ENCODE peak calls at places on chromosomes 4 and X, in seven cellular contexts. B is cardiac fibroblast, C is HCT116, F is colonic mucosa, D is adrenal gland, S is astrocyte of the spinal cord, T is brain microvascular endothelial cell. A is an unnamed sample.

GRCh38 chrX:13419276-13419675 is 99.4 kb upstream of the ATXN3L start:
- DNase-seq in B (no peak), C (no peak), F (no peak), D (no peak), S (no peak), T (no peak), A (no peak)

GRCh38 chr4:101762025-101762424 is 28.5 kb upstream of the BANK1 start:
- DNase-seq in B (peak), C (no peak), F (no peak), D (no peak), S (no peak), T (no peak), A (no peak)

GRCh38 chr4:54914781-54915180 is 210.6 kb downstream of the KDR start:
- DNase-seq in B (no peak), C (no peak), F (no peak), D (no peak), S (no peak), T (no peak), A (no peak)

GRCh38 chr4:53558061-53558801 is 33.1 kb downstream of the LNX1 start:
- DNase-seq in B (peak), C (no peak), F (no peak), D (no peak), S (peak), T (peak), A (no peak)

GRCh38 chr4:99966692-99967091 is 16.6 kb upstream of the H2AZ1 start:
- DNase-seq in B (no peak), C (no peak), F (no peak), D (no peak), S (no peak), T (no peak), A (no peak)

GRCh38 chrX:148371251-148371650 is 129.2 kb upstream of the AFF2 start:
- DNase-seq in B (no peak), C (no peak), F (no peak), D (no peak), S (no peak), T (no peak), A (no peak)

GRCh38 chr4:94463771-94464170 is 12.0 kb downstream of the PDLIM5 start:
- DNase-seq in B (peak), C (no peak), F (no peak), D (no peak), S (peak), T (no peak), A (no peak)

GRCh38 chrX:88135735-88136134 is 611.3 kb upstream of the CPXCR1 start:
- DNase-seq in B (no peak), C (no peak), F (no peak), D (no peak), S (no peak), T (no peak), A (no peak)

GRCh38 chr4:132227349-132228165 is 921.5 kb upstream of the PCDH10 start:
- DNase-seq in B (peak), C (peak), F (peak), D (peak), S (peak), T (peak), A (peak)

GRCh38 chr4:112060212-112060611 is 85.0 kb upstream of the FAM241A start:
- DNase-seq in B (peak), C (peak), F (no peak), D (no peak), S (peak), T (peak), A (peak)

GRCh38 chrX:65644621-65645287 is 22.7 kb upstream of the MSN start:
- DNase-seq in B (peak), C (peak), F (peak), D (peak), S (peak), T (peak), A (no peak)

GRCh38 chr4:125323547-125324100 is 8.9 kb downstream of the FAT4 start:
- DNase-seq in B (peak), C (no peak), F (no peak), D (peak), S (peak), T (peak), A (no peak)

GRCh38 chr4:80989921-80990544 is 40.5 kb upstream of the BMP3 start:
- DNase-seq in B (peak), C (peak), F (peak), D (peak), S (peak), T (peak), A (peak)

GRCh38 chrX:9874483-9874882 is 88.3 kb downstream of the SHROOM2 start:
- DNase-seq in B (no peak), C (no peak), F (no peak), D (no peak), S (no peak), T (no peak), A (no peak)

GRCh38 chr4:19583827-19584569 is 667.7 kb upstream of the SLIT2 start:
- DNase-seq in B (peak), C (no peak), F (no peak), D (no peak), S (peak), T (no peak), A (no peak)

GRCh38 chrX:12378263-12378662 is 240.0 kb downstream of the FRMPD4 start:
- DNase-seq in B (no peak), C (no peak), F (no peak), D (no peak), S (no peak), T (no peak), A (no peak)

GRCh38 chrX:28582494-28582893 is 4.8 kb upstream of the IL1RAPL1 start:
- DNase-seq in B (no peak), C (no peak), F (no peak), D (no peak), S (no peak), T (no peak), A (no peak)

GRCh38 chrX:103310592-103311400 is at the start of gene BEX2:
- DNase-seq in B (peak), C (peak), F (peak), D (peak), S (peak), T (peak), A (peak)

DNA sequence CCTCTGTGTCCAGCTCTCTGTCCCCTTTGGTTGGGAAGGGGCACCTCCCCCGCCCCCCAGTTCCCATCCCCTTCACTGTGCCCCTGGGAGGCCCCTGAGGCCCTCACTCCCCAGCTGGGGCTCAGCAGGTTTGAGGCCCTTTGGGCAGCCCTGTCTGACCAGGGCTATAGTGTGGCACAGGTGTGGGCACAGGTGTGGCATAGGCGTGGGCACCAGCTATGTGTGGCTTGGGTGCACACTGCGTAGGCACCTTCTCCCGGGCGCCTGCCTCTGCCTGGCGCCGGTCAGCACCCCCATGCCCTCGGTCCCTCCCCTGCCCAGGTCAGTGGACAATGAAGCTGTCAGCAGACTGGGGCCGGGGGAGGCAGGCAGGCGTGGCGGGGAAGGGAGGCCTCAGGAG is 7.5 kb upstream of the FGFR3 start:
- DNase-seq in B (no peak), C (no peak), F (no peak), D (no peak), S (no peak), T (no peak), A (no peak)
- TF ChIP-seq CTCF in B (no peak), C (no peak), F (no peak), D (no peak), S (no peak), T (no peak), A (no peak)

DNA sequence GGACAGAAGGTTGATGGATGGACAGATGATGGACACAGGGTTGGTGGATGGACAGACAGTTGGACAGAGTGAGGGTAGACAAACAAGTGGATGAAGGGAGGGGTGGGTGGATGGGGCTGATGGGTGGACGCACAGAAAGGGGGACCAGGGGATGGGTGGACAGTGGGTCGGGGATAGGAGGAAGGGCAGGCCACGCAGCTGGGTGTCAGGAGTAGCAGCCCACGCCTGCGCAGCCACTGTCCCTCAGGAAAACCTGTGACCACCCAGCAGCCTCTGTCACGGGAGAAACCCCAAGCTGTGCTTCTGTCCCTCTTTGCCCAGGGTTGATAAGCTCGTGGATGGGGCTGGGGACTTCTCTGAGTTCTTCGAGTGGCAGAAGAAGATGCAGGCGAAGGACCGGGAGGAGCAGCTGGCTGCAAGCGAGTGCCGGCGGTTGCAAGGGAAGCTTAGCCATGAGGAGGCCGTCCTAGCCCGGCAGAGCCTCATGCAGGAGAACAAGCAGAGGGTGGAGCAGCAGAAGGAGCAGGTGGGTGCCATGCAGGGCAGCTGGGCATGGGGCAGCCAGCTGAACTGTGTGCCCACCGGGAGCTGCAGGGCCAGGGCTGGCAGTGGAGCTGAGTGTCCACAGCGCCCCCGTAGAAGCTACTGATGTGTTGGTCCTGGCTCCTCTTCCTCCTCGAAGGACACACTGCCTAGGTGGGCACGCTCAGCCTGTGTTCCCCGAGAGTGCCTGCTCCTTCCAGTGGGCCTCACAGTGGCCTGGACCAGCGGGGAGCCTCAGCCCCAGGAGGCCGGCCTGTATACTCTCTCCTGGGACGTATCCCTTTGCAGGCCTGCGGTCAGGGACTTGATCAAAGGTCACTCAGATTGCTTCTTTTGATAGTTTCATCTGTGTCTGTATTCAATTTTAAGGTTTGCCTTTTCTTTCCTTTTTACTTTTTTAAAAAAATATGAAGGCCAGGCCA is 16.8 kb upstream of the RNF4 start:
- DNase-seq in B (no peak), C (no peak), F (no peak), D (no peak), S (no peak), T (no peak), A (no peak)
- H3K4me3 ChIP-seq in B (no peak), C (no peak), F (no peak), D (no peak), S (no peak), T (no peak), A (no peak)

DNA sequence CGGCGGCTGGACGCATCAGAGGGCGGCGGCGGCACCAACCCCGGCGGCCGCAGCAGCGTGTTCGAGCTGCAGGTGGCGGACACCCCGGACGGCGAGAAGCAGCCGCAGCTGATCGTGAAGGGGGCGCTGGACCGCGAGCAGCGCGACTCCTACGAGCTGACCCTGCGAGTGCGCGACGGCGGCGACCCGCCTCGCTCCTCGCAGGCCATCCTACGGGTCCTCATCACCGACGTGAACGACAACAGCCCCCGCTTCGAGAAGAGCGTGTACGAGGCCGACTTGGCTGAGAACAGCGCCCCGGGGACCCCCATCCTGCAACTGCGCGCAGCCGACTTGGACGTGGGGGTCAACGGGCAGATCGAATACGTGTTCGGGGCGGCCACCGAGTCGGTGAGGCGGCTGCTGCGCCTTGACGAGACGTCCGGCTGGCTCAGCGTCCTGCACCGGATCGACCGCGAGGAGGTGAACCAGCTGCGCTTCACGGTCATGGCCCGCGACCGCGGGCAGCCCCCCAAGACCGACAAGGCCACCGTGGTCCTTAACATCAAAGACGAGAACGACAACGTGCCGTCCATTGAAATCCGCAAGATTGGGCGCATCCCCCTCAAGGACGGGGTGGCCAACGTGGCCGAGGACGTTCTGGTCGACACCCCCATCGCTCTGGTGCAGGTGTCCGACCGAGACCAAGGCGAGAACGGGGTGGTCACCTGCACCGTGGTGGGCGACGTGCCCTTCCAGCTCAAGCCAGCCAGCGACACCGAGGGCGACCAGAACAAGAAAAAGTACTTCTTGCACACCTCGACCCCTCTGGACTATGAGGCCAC is 2.1 kb downstream of the PCDH7 start:
- DNase-seq in B (no peak), C (no peak), F (no peak), D (no peak), S (no peak), T (no peak), A (no peak)
- TF ChIP-seq CTCF in B (peak), C (no peak), F (no peak), D (no peak), S (no peak), T (no peak), A (no peak)

GRCh38 chrX:641671-642435 is 11.3 kb downstream of the SHOX start:
- DNase-seq in B (no peak), C (no peak), F (no peak), D (no peak), S (no peak), T (no peak), A (no peak)

GRCh38 chrX:642436-643210 is 12.0 kb downstream of the SHOX start:
- DNase-seq in B (no peak), C (no peak), F (no peak), D (no peak), S (no peak), T (no peak), A (no peak)

GRCh38 chrX:638482-639131 is 8.0 kb downstream of the SHOX start:
- DNase-seq in B (no peak), C (no peak), F (no peak), D (no peak), S (no peak), T (no peak), A (no peak)

GRCh38 chrX:639151-639550 is 8.6 kb downstream of the SHOX start:
- DNase-seq in B (no peak), C (no peak), F (no peak), D (no peak), S (no peak), T (no peak), A (no peak)

DNA sequence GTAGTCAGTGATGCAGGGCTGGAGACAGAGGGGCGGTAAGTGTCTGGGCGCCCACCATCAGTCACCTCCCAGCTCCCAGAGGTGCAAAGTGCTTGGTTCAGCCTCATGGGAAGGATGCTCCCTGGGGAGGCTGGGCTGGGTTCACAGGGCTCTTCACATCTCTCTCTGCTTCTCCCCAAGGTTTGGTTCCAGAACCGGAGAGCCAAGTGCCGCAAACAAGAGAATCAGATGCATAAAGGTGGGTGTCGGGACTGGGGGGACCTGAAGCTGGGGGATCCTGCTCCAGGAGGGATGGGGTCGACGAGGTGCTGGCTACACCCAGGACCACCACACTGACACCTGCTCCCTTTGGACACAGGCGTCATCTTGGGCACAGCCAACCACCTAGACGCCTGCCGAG is 10.1 kb downstream of the SHOX start:
- DNase-seq in B (no peak), C (no peak), F (no peak), D (no peak), S (no peak), T (no peak), A (no peak)
- H3K4me3 ChIP-seq in B (no peak), C (no peak), F (no peak), D (no peak), S (no peak), T (no peak), A (no peak)